ENCODE peak calls at places on chromosomes 11 and 22, in nine cellular contexts. Q, E, U, O, B, R, N, F and W are unnamed samples.

GRCh38 chr11:66371627-66372415 is at the start of gene SLC29A2:
- DNase-seq in Q (peak; percentile 72), E (peak; percentile 79), U (peak; percentile 47), O (peak; percentile 91), B (peak; percentile 85), R (no peak), N (peak; percentile 88), F (peak; percentile 95), W (no peak)

GRCh38 chr11:75430692-75431532 is 2.1 kb downstream of the KLHL35 start:
- DNase-seq in Q (no peak), E (no peak), U (no peak), O (no peak), B (no peak), R (no peak), N (no peak), F (no peak), W (no peak)

GRCh38 chr22:20517841-20518592 is 10.6 kb downstream of the MED15 start:
- DNase-seq in Q (no peak), E (no peak), U (no peak), O (peak; percentile 3), B (no peak), R (no peak), N (no peak), F (no peak), W (no peak)

GRCh38 chr11:75386912-75387311 is 12.4 kb upstream of the RPS3 start:
- DNase-seq in Q (no peak), E (no peak), U (no peak), O (no peak), B (no peak), R (no peak), N (no peak), F (peak; percentile 48), W (no peak)

GRCh38 chr22:29163808-29164207 is 41.9 kb upstream of the EMID1 start:
- DNase-seq in Q (no peak), E (no peak), U (no peak), O (no peak), B (peak; percentile 17), R (no peak), N (no peak), F (no peak), W (no peak)

GRCh38 chr22:44613196-44613595 is 88.8 kb upstream of the PRR5 start:
- DNase-seq in Q (no peak), E (no peak), U (no peak), O (no peak), B (no peak), R (no peak), N (no peak), F (no peak), W (no peak)

GRCh38 chr11:119367661-119368120 is 13.8 kb downstream of the USP2 start:
- DNase-seq in Q (no peak), E (no peak), U (no peak), O (no peak), B (peak; percentile 43), R (no peak), N (no peak), F (peak; percentile 67), W (no peak)

GRCh38 chr11:8365542-8365941 is 101.9 kb upstream of the LMO1 start:
- DNase-seq in Q (no peak), E (no peak), U (no peak), O (no peak), B (peak; percentile 56), R (no peak), N (no peak), F (no peak), W (no peak)

GRCh38 chr11:33997473-33998347 is 53.8 kb upstream of the CAPRIN1 start:
- DNase-seq in Q (no peak), E (no peak), U (no peak), O (no peak), B (no peak), R (no peak), N (no peak), F (no peak), W (no peak)

GRCh38 chr11:67275606-67276409 is 9.5 kb downstream of the GRK2 start:
- DNase-seq in Q (no peak), E (no peak), U (no peak), O (no peak), B (peak; percentile 45), R (no peak), N (no peak), F (no peak), W (no peak)

GRCh38 chr11:19660076-19660475 is 52.6 kb upstream of the NAV2 start:
- DNase-seq in Q (peak; percentile 8), E (peak; percentile 11), U (no peak), O (no peak), B (no peak), R (peak; percentile 61), N (no peak), F (peak; percentile 67), W (peak; percentile 54)

GRCh38 chr11:11987503-11988022 is 20.9 kb downstream of the DKK3 start:
- DNase-seq in Q (no peak), E (peak; percentile 17), U (no peak), O (no peak), B (no peak), R (peak; percentile 20), N (peak; percentile 25), F (no peak), W (no peak)

GRCh38 chr11:17772704-17773600 is 38.4 kb downstream of the KCNC1 start:
- DNase-seq in Q (no peak), E (no peak), U (no peak), O (no peak), B (no peak), R (no peak), N (no peak), F (no peak), W (no peak)

GRCh38 chr22:44524806-44525205 is 26.8 kb upstream of the RTL6 start:
- DNase-seq in Q (no peak), E (no peak), U (no peak), O (no peak), B (no peak), R (no peak), N (no peak), F (no peak), W (no peak)

GRCh38 chr11:73810637-73811036 is 23.0 kb downstream of the MRPL48 start:
- DNase-seq in Q (no peak), E (no peak), U (no peak), O (no peak), B (no peak), R (no peak), N (no peak), F (no peak), W (no peak)

GRCh38 chr11:75112200-75112599 is 15.5 kb upstream of the OR2AT4 start:
- DNase-seq in Q (no peak), E (no peak), U (no peak), O (no peak), B (no peak), R (no peak), N (no peak), F (no peak), W (no peak)

GRCh38 chr11:39220501-39221230 is 2238.8 kb downstream of the LRRC4C start:
- DNase-seq in Q (no peak), E (no peak), U (no peak), O (no peak), B (no peak), R (no peak), N (no peak), F (no peak), W (no peak)

GRCh38 chr11:1047576-1048156 is 11.1 kb upstream of the MUC6 start:
- DNase-seq in Q (no peak), E (no peak), U (no peak), O (peak; percentile 34), B (peak; percentile 34), R (no peak), N (no peak), F (no peak), W (no peak)

GRCh38 chr11:65650547-65651338 is 12.0 kb downstream of the RELA start:
- DNase-seq in Q (no peak), E (no peak), U (no peak), O (no peak), B (peak; percentile 57), R (no peak), N (peak; percentile 55), F (no peak), W (no peak)

GRCh38 chr11:19988598-19988997 is 171.7 kb downstream of the DBX1 start:
- DNase-seq in Q (no peak), E (no peak), U (no peak), O (peak; percentile 49), B (no peak), R (peak; percentile 80), N (no peak), F (peak; percentile 44), W (no peak)

GRCh38 chr11:76880314-76880713 is 19.6 kb downstream of the ACER3 start:
- DNase-seq in Q (no peak), E (no peak), U (peak; percentile 14), O (no peak), B (no peak), R (no peak), N (no peak), F (no peak), W (no peak)

GRCh38 chr11:19664896-19665548 is 47.6 kb upstream of the NAV2 start:
- DNase-seq in Q (no peak), E (no peak), U (no peak), O (no peak), B (no peak), R (peak; percentile 66), N (no peak), F (no peak), W (no peak)

GRCh38 chr11:64157987-64158386 is 7.9 kb downstream of the MACROD1 start:
- DNase-seq in Q (no peak), E (no peak), U (no peak), O (no peak), B (no peak), R (no peak), N (no peak), F (no peak), W (no peak)

GRCh38 chr22:36329217-36330078 is 58.3 kb downstream of the MYH9 start:
- DNase-seq in Q (peak; percentile 87), E (peak; percentile 81), U (peak; percentile 13), O (peak; percentile 78), B (no peak), R (peak; percentile 97), N (peak; percentile 51), F (peak; percentile 78), W (no peak)

GRCh38 chr11:1920128-1920908 is 815 bp downstream of the TNNT3 start:
- DNase-seq in Q (no peak), E (no peak), U (no peak), O (no peak), B (peak; percentile 54), R (no peak), N (no peak), F (no peak), W (no peak)

GRCh38 chr11:19957301-19957985 is 202.8 kb downstream of the DBX1 start:
- DNase-seq in Q (no peak), E (no peak), U (no peak), O (no peak), B (no peak), R (no peak), N (no peak), F (peak; percentile 37), W (no peak)

GRCh38 chr11:2577071-2578005 is 122.5 kb downstream of the KCNQ1OT1 start:
- DNase-seq in Q (no peak), E (no peak), U (no peak), O (no peak), B (peak; percentile 52), R (no peak), N (no peak), F (peak; percentile 74), W (no peak)

GRCh38 chr11:2554338-2555240 is 109.8 kb downstream of the KCNQ1 start:
- DNase-seq in Q (no peak), E (no peak), U (no peak), O (no peak), B (peak; percentile 28), R (no peak), N (no peak), F (no peak), W (no peak)

GRCh38 chr11:62217191-62217748 is 8.8 kb downstream of the SCGB2A1 start:
- DNase-seq in Q (no peak), E (no peak), U (no peak), O (peak; percentile 43), B (no peak), R (no peak), N (no peak), F (peak; percentile 25), W (no peak)

GRCh38 chr11:1845571-1846452 is 7.0 kb downstream of the TNNI2 start:
- DNase-seq in Q (no peak), E (peak; percentile 55), U (no peak), O (no peak), B (no peak), R (no peak), N (no peak), F (no peak), W (no peak)

GRCh38 chr11:43758942-43759341 is 78.4 kb downstream of the HSD17B12 start:
- DNase-seq in Q (no peak), E (no peak), U (no peak), O (no peak), B (no peak), R (no peak), N (no peak), F (no peak), W (no peak)